ENCODE peak calls at places on chromosomes 6 and 20, in five cellular contexts. One of them, this sample, is unnamed.

GRCh38 chr6:116217069-116217468 is 36.8 kb downstream of the TSPYL4 start:
- DNase-seq in left lung: no peak
- DNase-seq in osteocyte: no peak
- DNase-seq in Caco-2: peak
- DNase-seq in non-pigmented ciliary epithelial cell: no peak
- DNase-seq in this sample: peak

GRCh38 chr6:25280617-25280990 is 1.4 kb downstream of the CARMIL1 start:
- DNase-seq in left lung: no peak
- DNase-seq in osteocyte: no peak
- DNase-seq in Caco-2: no peak
- DNase-seq in non-pigmented ciliary epithelial cell: no peak
- DNase-seq in this sample: peak

GRCh38 chr6:80528115-80528514 is 421.6 kb downstream of the BCKDHB start:
- DNase-seq in left lung: no peak
- DNase-seq in osteocyte: no peak
- DNase-seq in Caco-2: peak
- DNase-seq in non-pigmented ciliary epithelial cell: no peak
- DNase-seq in this sample: peak

GRCh38 chr6:14477559-14477958 is 360.0 kb downstream of the CD83 start:
- DNase-seq in left lung: no peak
- DNase-seq in osteocyte: no peak
- DNase-seq in Caco-2: no peak
- DNase-seq in non-pigmented ciliary epithelial cell: no peak
- DNase-seq in this sample: no peak

GRCh38 chr6:109239918-109240321 is 142.3 kb downstream of the CD164 start:
- DNase-seq in left lung: no peak
- DNase-seq in osteocyte: no peak
- DNase-seq in Caco-2: no peak
- DNase-seq in non-pigmented ciliary epithelial cell: no peak
- DNase-seq in this sample: no peak

GRCh38 chr20:52484438-52484837 is 292.9 kb upstream of the ZFP64 start:
- DNase-seq in left lung: no peak
- DNase-seq in osteocyte: no peak
- DNase-seq in Caco-2: no peak
- DNase-seq in non-pigmented ciliary epithelial cell: no peak
- DNase-seq in this sample: peak

GRCh38 chr6:109977791-109978173 is 329 bp upstream of the GPR6 start:
- DNase-seq in left lung: no peak
- DNase-seq in osteocyte: no peak
- DNase-seq in Caco-2: no peak
- DNase-seq in non-pigmented ciliary epithelial cell: no peak
- DNase-seq in this sample: no peak

GRCh38 chr20:25504366-25505135 is 80.8 kb downstream of the NINL start:
- DNase-seq in left lung: no peak
- DNase-seq in osteocyte: no peak
- DNase-seq in Caco-2: no peak
- DNase-seq in non-pigmented ciliary epithelial cell: no peak
- DNase-seq in this sample: no peak

GRCh38 chr6:142377112-142377848 is 75.5 kb downstream of the ADGRG6 start:
- DNase-seq in left lung: no peak
- DNase-seq in osteocyte: no peak
- DNase-seq in Caco-2: peak
- DNase-seq in non-pigmented ciliary epithelial cell: no peak
- DNase-seq in this sample: peak

GRCh38 chr6:69936674-69937363 is 70.5 kb downstream of the COL19A1 start:
- DNase-seq in left lung: no peak
- DNase-seq in osteocyte: no peak
- DNase-seq in Caco-2: no peak
- DNase-seq in non-pigmented ciliary epithelial cell: no peak
- DNase-seq in this sample: peak

GRCh38 chr20:48295966-48296421 is 510.7 kb upstream of the SULF2 start:
- DNase-seq in left lung: no peak
- DNase-seq in osteocyte: no peak
- DNase-seq in Caco-2: peak
- DNase-seq in non-pigmented ciliary epithelial cell: peak
- DNase-seq in this sample: peak

GRCh38 chr6:150930816-150931215 is 65.3 kb downstream of the MTHFD1L start:
- DNase-seq in left lung: no peak
- DNase-seq in osteocyte: no peak
- DNase-seq in Caco-2: no peak
- DNase-seq in non-pigmented ciliary epithelial cell: peak
- DNase-seq in this sample: peak

GRCh38 chr6:166330612-166331011 is 11.7 kb downstream of the SFT2D1 start:
- DNase-seq in left lung: no peak
- DNase-seq in osteocyte: no peak
- DNase-seq in Caco-2: peak
- DNase-seq in non-pigmented ciliary epithelial cell: no peak
- DNase-seq in this sample: peak

GRCh38 chr6:168093071-168093505 is 14.1 kb upstream of the FRMD1 start:
- DNase-seq in left lung: no peak
- DNase-seq in osteocyte: no peak
- DNase-seq in Caco-2: no peak
- DNase-seq in non-pigmented ciliary epithelial cell: no peak
- DNase-seq in this sample: no peak

GRCh38 chr6:121600389-121601233 is 165.2 kb downstream of the GJA1 start:
- DNase-seq in left lung: no peak
- DNase-seq in osteocyte: no peak
- DNase-seq in Caco-2: no peak
- DNase-seq in non-pigmented ciliary epithelial cell: no peak
- DNase-seq in this sample: no peak